ENCODE peak calls at places on chromosomes 6 and 20, in nine cellular contexts. Z, B, R, G, Q, U, P, K and W are unnamed samples.

GRCh38 chr6:26552640-26553189 is 14.5 kb downstream of the HMGN4 start:
- DNase-seq in Z (no peak), B (no peak), R (no peak), G (no peak), Q (no peak), U (no peak), P (no peak), K (no peak), W (no peak)

GRCh38 chr6:2818593-2818992 is 23.1 kb downstream of the SERPINB1 start:
- DNase-seq in Z (no peak), B (no peak), R (no peak), G (no peak), Q (no peak), U (no peak), P (no peak), K (no peak), W (no peak)

GRCh38 chr20:3740600-3741301 is 8.3 kb downstream of the HSPA12B start:
- DNase-seq in Z (no peak), B (no peak), R (no peak), G (no peak), Q (no peak), U (no peak), P (no peak), K (no peak), W (no peak)

GRCh38 chr6:50992704-50993625 is 174.3 kb downstream of the TFAP2B start:
- DNase-seq in Z (no peak), B (no peak), R (no peak), G (no peak), Q (no peak), U (no peak), P (no peak), K (no peak), W (no peak)

GRCh38 chr6:151958332-151958731 is 150.8 kb downstream of the ESR1 start:
- DNase-seq in Z (no peak), B (no peak), R (no peak), G (no peak), Q (no peak), U (no peak), P (no peak), K (no peak), W (no peak)

GRCh38 chr20:20360464-20360863 is 7.4 kb upstream of the INSM1 start:
- DNase-seq in Z (no peak), B (peak), R (no peak), G (no peak), Q (peak), U (peak), P (peak), K (no peak), W (no peak)

GRCh38 chr6:90025418-90026089 is 131.3 kb downstream of the GJA10 start:
- DNase-seq in Z (no peak), B (no peak), R (no peak), G (no peak), Q (peak), U (peak), P (no peak), K (no peak), W (no peak)

GRCh38 chr20:51966296-51966971 is 164.1 kb upstream of the SALL4 start:
- DNase-seq in Z (no peak), B (peak), R (peak), G (peak), Q (peak), U (peak), P (peak), K (peak), W (peak)

GRCh38 chr20:48454721-48455490 is 372.9 kb downstream of the PREX1 start:
- DNase-seq in Z (no peak), B (no peak), R (no peak), G (no peak), Q (no peak), U (no peak), P (no peak), K (no peak), W (no peak)

GRCh38 chr6:44270526-44271405 is 516 bp downstream of the TMEM151B start:
- DNase-seq in Z (no peak), B (peak), R (no peak), G (no peak), Q (no peak), U (no peak), P (no peak), K (no peak), W (peak)

GRCh38 chr20:61678437-61678836 is 387.2 kb downstream of the TAF4 start:
- DNase-seq in Z (no peak), B (no peak), R (no peak), G (no peak), Q (no peak), U (no peak), P (no peak), K (no peak), W (no peak)

GRCh38 chr6:7236312-7237209 is 76.4 kb downstream of the SSR1 start:
- DNase-seq in Z (no peak), B (no peak), R (no peak), G (no peak), Q (no peak), U (no peak), P (no peak), K (no peak), W (no peak)